ENCODE peak calls at places on chromosome 20, in ten cellular contexts. E is H1; W is mammary epithelial cell; U is CD8-positive, alpha-beta T cell; L is fibroblast of mammary gland; A is epithelial cell of esophagus; B is colonic mucosa; I is left lung; V is AG04450; R is spleen. J is an unnamed sample.

GRCh38 chr20:50610212-50610718 is 81.1 kb downstream of the RIPOR3 start:
- DNase-seq in I (no peak), R (no peak), A (no peak), B (no peak), E (no peak), W (no peak), V (no peak), L (no peak), U (no peak), J (no peak)

GRCh38 chr20:31617432-31618104 is 12.5 kb downstream of the ID1 start:
- DNase-seq in I (no peak), U (no peak), V (no peak), L (no peak), W (no peak), R (no peak), E (no peak), A (no peak), B (no peak), J (no peak)

GRCh38 chr20:4601630-4602296 is 119.9 kb upstream of the PRND start:
- DNase-seq in L (no peak), A (peak), R (no peak), B (no peak), V (no peak), E (no peak), U (no peak), I (no peak), W (peak), J (peak)

GRCh38 chr20:3088031-3088430 is 3.5 kb upstream of the AVP start:
- DNase-seq in B (no peak), W (no peak), L (no peak), V (no peak), A (no peak), E (no peak), R (no peak), I (no peak), U (no peak), J (no peak)

GRCh38 chr20:3741846-3742458 is 9.5 kb downstream of the HSPA12B start:
- DNase-seq in W (no peak), U (no peak), E (no peak), R (no peak), V (no peak), B (no peak), I (no peak), A (no peak), L (no peak), J (no peak)

GRCh38 chr20:57592263-57593092 is 27.7 kb downstream of the ZBP1 start:
- DNase-seq in A (no peak), V (no peak), I (no peak), B (no peak), U (no peak), W (no peak), L (no peak), R (no peak), E (no peak), J (no peak)

GRCh38 chr20:40686434-40686882 is 2.6 kb downstream of the MAFB start:
- DNase-seq in B (no peak), V (no peak), A (no peak), U (no peak), I (no peak), W (no peak), E (no peak), R (no peak), L (no peak), J (no peak)

GRCh38 chr20:42277203-42277602 is 659.0 kb upstream of the CHD6 start:
- DNase-seq in R (no peak), L (no peak), W (no peak), U (no peak), V (no peak), B (no peak), E (no peak), I (no peak), A (no peak), J (no peak)

GRCh38 chr20:6765469-6766058 is 1.9 kb upstream of the BMP2 start:
- DNase-seq in U (no peak), A (peak), L (peak), W (peak), I (no peak), B (no peak), E (no peak), V (peak), R (no peak), J (peak)

GRCh38 chr20:40749985-40750506 is 61.0 kb upstream of the MAFB start:
- DNase-seq in R (no peak), W (no peak), A (no peak), U (no peak), E (no peak), L (peak), B (no peak), I (no peak), V (no peak), J (no peak)

GRCh38 chr20:54172532-54172855 is 1.3 kb downstream of the CYP24A1 start:
- DNase-seq in R (no peak), W (no peak), L (no peak), A (no peak), I (no peak), B (no peak), U (no peak), V (no peak), E (no peak), J (no peak)

GRCh38 chr20:15834857-15835256 is 738.4 kb downstream of the KIF16B start:
- DNase-seq in B (no peak), A (no peak), U (no peak), E (no peak), W (peak), L (no peak), R (no peak), V (no peak), I (no peak), J (no peak)

GRCh38 chr20:10581823-10582222 is 92.0 kb downstream of the JAG1 start:
- DNase-seq in I (no peak), A (peak), W (no peak), B (no peak), R (no peak), V (no peak), U (no peak), E (no peak), L (peak), J (no peak)

GRCh38 chr20:33387177-33387576 is 14.1 kb downstream of the CDK5RAP1 start:
- DNase-seq in E (no peak), A (peak), B (no peak), V (no peak), U (no peak), L (peak), W (peak), I (no peak), R (no peak), J (no peak)

GRCh38 chr20:14709439-14709838 is 372.0 kb upstream of the FLRT3 start:
- DNase-seq in A (no peak), E (no peak), V (no peak), U (no peak), L (no peak), I (no peak), B (no peak), W (no peak), R (no peak), J (no peak)

GRCh38 chr20:32289661-32290431 is 12.4 kb downstream of the KIF3B start:
- DNase-seq in W (no peak), B (peak), U (no peak), R (peak), A (no peak), I (no peak), V (no peak), L (no peak), E (no peak), J (no peak)

GRCh38 chr20:35144694-35145093 is 2.4 kb downstream of the EDEM2 start:
- DNase-seq in I (no peak), A (no peak), L (no peak), U (no peak), V (no peak), B (peak), R (peak), E (no peak), W (no peak), J (no peak)

GRCh38 chr20:57653546-57653900 is 33.3 kb upstream of the ZBP1 start:
- DNase-seq in U (no peak), A (no peak), W (no peak), B (no peak), V (no peak), L (no peak), E (no peak), R (peak), I (peak), J (no peak)

GRCh38 chr20:4064118-4064962 is 49.0 kb upstream of the RNF24 start:
- DNase-seq in E (no peak), I (peak), L (peak), A (peak), B (peak), V (no peak), U (no peak), W (peak), R (peak), J (peak)

GRCh38 chr20:33701629-33702450 is 15.7 kb upstream of the E2F1 start:
- DNase-seq in L (no peak), E (no peak), R (no peak), B (no peak), U (no peak), I (no peak), A (no peak), V (no peak), W (no peak), J (no peak)

GRCh38 chr20:13325033-13325432 is 104.0 kb downstream of the ISM1 start:
- DNase-seq in R (no peak), L (peak), E (peak), U (no peak), I (no peak), V (no peak), W (no peak), A (peak), B (no peak), J (peak)

GRCh38 chr20:9147553-9148024 is 78.7 kb downstream of the PLCB4 start:
- DNase-seq in W (peak), I (no peak), A (peak), L (peak), V (no peak), B (no peak), E (no peak), R (no peak), U (no peak), J (peak)

GRCh38 chr20:12152996-12153395 is 235.3 kb downstream of the BTBD3 start:
- DNase-seq in B (no peak), V (peak), R (no peak), A (peak), I (no peak), W (peak), U (no peak), E (no peak), L (peak), J (peak)

GRCh38 chr20:703426-703825 is 27.8 kb upstream of the SCRT2 start:
- DNase-seq in E (no peak), U (no peak), R (peak), B (no peak), A (no peak), I (no peak), V (no peak), L (no peak), W (no peak), J (no peak)

GRCh38 chr20:1415667-1416468 is 23.0 kb upstream of the FKBP1A start:
- DNase-seq in E (no peak), V (peak), W (peak), I (peak), R (no peak), A (peak), B (no peak), U (no peak), L (peak), J (peak)

GRCh38 chr20:5674176-5674660 is 76.0 kb upstream of the SHLD1 start:
- DNase-seq in B (no peak), V (no peak), U (no peak), W (peak), L (peak), I (no peak), E (no peak), R (no peak), A (peak), J (peak)

GRCh38 chr20:57381596-57382503 is 9.3 kb upstream of the RBM38 start:
- DNase-seq in W (peak), V (peak), R (peak), U (peak), E (no peak), A (peak), L (peak), B (peak), I (peak), J (peak)

GRCh38 chr20:5908981-5909380 is 41.4 kb downstream of the TRMT6 start:
- DNase-seq in B (no peak), R (no peak), E (no peak), W (no peak), I (no peak), A (no peak), V (no peak), U (no peak), L (no peak), J (no peak)

GRCh38 chr20:4812641-4813075 is 90.9 kb downstream of the PRND start:
- DNase-seq in L (no peak), R (peak), U (no peak), W (no peak), E (no peak), I (no peak), V (no peak), A (no peak), B (no peak), J (no peak)

GRCh38 chr20:50438986-50439407 is 71.2 kb upstream of the PTPN1 start:
- DNase-seq in E (no peak), A (peak), V (no peak), L (peak), I (no peak), W (peak), R (no peak), U (no peak), B (no peak), J (peak)

GRCh38 chr20:19460386-19460785 is 247.9 kb downstream of the SLC24A3 start:
- DNase-seq in E (no peak), I (no peak), W (no peak), L (peak), A (no peak), B (no peak), R (no peak), V (no peak), U (no peak), J (peak)

GRCh38 chr20:53089866-53090265 is 117.7 kb downstream of the TSHZ2 start:
- DNase-seq in V (no peak), E (no peak), B (no peak), R (no peak), I (no peak), U (no peak), L (no peak), A (no peak), W (no peak), J (no peak)

GRCh38 chr20:8127553-8128255 is 4.4 kb upstream of the PLCB1 start:
- DNase-seq in W (no peak), I (no peak), V (no peak), E (no peak), B (no peak), U (no peak), R (no peak), A (no peak), L (no peak), J (no peak)

GRCh38 chr20:60060593-60060992 is 102.4 kb downstream of the CDH26 start:
- DNase-seq in A (peak), R (no peak), E (no peak), W (peak), I (peak), L (peak), V (no peak), U (no peak), B (no peak), J (no peak)

GRCh38 chr20:51696304-51697118 is 71.7 kb downstream of the ATP9A start:
- DNase-seq in I (no peak), U (no peak), E (no peak), A (no peak), V (no peak), R (no peak), B (no peak), W (no peak), L (peak), J (peak)

GRCh38 chr20:51703446-51704287 is 64.5 kb downstream of the ATP9A start:
- DNase-seq in V (no peak), B (no peak), A (no peak), R (no peak), E (no peak), W (no peak), I (no peak), U (no peak), L (no peak), J (no peak)

GRCh38 chr20:51698252-51698651 is 69.9 kb downstream of the ATP9A start:
- DNase-seq in E (no peak), L (no peak), A (no peak), R (no peak), W (no peak), B (no peak), U (no peak), I (no peak), V (no peak), J (no peak)

GRCh38 chr20:51697119-51697826 is 70.9 kb downstream of the ATP9A start:
- DNase-seq in B (no peak), W (no peak), R (no peak), V (no peak), U (no peak), L (peak), E (no peak), I (no peak), A (no peak), J (no peak)

DNA sequence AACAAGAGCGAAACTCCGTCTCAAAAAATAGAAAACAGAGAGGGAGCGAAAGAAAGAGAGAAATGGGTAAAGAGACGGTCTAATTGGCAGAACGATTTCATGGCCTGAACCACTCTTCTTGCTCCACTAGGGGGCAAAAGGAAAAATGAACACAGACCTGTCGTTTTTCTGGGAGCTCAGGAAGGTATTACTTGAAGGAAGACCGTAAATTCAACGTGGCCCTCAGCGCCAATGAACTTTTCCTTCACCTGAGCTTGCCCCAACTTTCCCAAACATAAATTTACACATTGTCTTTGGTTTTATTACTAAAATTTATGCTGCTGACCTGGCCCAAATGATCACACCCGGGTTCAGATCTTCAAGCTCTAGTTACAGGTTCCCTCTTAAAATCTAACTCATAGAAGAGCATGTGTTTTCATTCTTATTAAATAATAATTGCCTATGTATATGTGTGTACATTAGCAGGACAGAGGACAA is 67.3 kb downstream of the ATP9A start:
- DNase-seq in W (peak), B (peak), E (no peak), I (no peak), V (no peak), L (peak), U (no peak), R (no peak), A (peak), J (peak)
- TF ChIP-seq CTCF in W (peak), B (peak), E (no peak), I (peak), V (peak), L (peak), U (peak), R (peak), A (peak), J (peak)

DNA sequence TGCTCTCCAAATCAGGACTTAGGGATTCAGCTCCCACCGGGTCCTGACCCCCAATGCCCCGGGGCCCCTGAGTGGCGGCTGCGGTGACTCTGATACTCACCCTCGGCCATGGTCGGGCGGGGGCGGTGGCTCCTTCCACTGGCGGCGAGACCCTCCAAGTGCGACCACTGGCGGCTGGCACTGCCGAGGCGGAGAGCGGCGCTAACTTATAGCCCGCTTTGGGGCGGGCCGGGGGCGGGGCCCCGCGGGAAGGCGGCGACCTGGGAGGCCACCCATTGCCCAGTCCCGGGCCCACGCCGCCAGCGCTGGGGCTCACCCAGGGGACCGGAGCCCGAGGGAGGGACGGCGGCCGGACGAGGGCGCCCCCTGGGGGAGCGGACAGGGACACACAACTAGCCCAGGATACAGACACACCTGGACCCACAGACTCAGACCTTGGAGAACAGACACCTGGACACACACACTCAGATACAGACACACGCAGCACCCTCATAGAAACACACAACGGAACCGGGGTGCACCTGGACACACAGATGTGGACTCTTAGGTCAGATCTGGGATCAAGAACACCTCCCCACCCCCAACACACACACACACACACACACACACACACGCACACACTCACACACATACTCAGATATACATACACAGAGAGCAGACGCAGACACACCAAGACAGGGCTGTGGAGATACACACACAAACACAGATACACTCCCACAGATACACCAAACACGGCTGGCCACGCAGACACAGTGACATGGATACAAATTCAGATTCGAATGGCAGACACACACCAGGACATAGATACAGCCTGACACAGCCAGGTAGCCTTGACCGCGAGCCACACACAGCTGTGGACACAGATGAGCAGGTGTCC is at the start of gene TGM2:
- DNase-seq in L (peak), I (peak), B (peak), E (no peak), A (peak), W (peak), R (peak), U (peak), V (no peak), J (peak)
- H3K4me3 ChIP-seq in L (peak), I (peak), B (peak), E (peak), A (no peak), W (peak), R (peak), U (no peak), V (peak), J (peak)

GRCh38 chr20:63775096-63775978 is 35.8 kb downstream of the SLC2A4RG start:
- DNase-seq in R (no peak), I (no peak), L (peak), B (no peak), U (peak), W (no peak), V (no peak), A (no peak), E (no peak), J (peak)
- TF ChIP-seq CTCF in R (peak), I (peak), L (peak), B (peak), U (peak), W (peak), V (peak), A (peak), E (peak), J (peak)

GRCh38 chr20:38854654-38855066 is 49.2 kb downstream of the PPP1R16B start:
- DNase-seq in L (no peak), R (no peak), U (no peak), V (no peak), W (no peak), B (no peak), A (no peak), I (no peak), E (no peak), J (no peak)
- H3K4me3 ChIP-seq in L (no peak), R (no peak), U (no peak), V (no peak), W (no peak), B (no peak), A (no peak), I (no peak), E (no peak), J (no peak)

GRCh38 chr20:49437057-49437456 is 45.4 kb downstream of the KCNB1 start:
- DNase-seq in I (no peak), W (no peak), E (no peak), R (no peak), B (no peak), L (no peak), V (no peak), A (no peak), U (no peak), J (no peak)

GRCh38 chr20:49432562-49432961 is 49.9 kb downstream of the KCNB1 start:
- DNase-seq in U (no peak), E (no peak), V (no peak), A (no peak), L (no peak), W (no peak), I (no peak), R (no peak), B (no peak), J (no peak)

GRCh38 chr20:49433387-49433786 is 49.1 kb downstream of the KCNB1 start:
- DNase-seq in I (no peak), A (no peak), E (no peak), V (no peak), W (no peak), L (no peak), U (no peak), R (no peak), B (no peak), J (no peak)

GRCh38 chr20:49431345-49431744 is 51.1 kb downstream of the KCNB1 start:
- DNase-seq in V (no peak), A (peak), W (peak), L (no peak), R (no peak), B (no peak), U (no peak), E (no peak), I (no peak), J (no peak)

GRCh38 chr20:49435639-49436038 is 46.8 kb downstream of the KCNB1 start:
- DNase-seq in L (no peak), I (no peak), U (no peak), A (no peak), V (no peak), E (no peak), B (no peak), R (no peak), W (no peak), J (no peak)
- TF ChIP-seq CTCF in L (no peak), I (no peak), U (no peak), A (no peak), V (no peak), E (peak), B (no peak), R (no peak), W (peak), J (no peak)

GRCh38 chr20:23084845-23085355 is 1.2 kb downstream of the CD93 start:
- DNase-seq in I (no peak), B (no peak), R (no peak), W (no peak), A (no peak), L (no peak), U (no peak), E (no peak), V (no peak), J (no peak)
- H3K4me3 ChIP-seq in I (peak), B (peak), R (peak), W (no peak), A (no peak), L (no peak), U (no peak), E (no peak), V (no peak), J (no peak)

GRCh38 chr20:24783631-24784492 is 165.2 kb upstream of the CST7 start:
- DNase-seq in E (no peak), A (no peak), I (peak), V (no peak), B (no peak), R (peak), L (no peak), U (no peak), W (no peak), J (no peak)
- TF ChIP-seq CTCF in E (peak), A (no peak), I (no peak), V (no peak), B (no peak), R (no peak), L (no peak), U (no peak), W (peak), J (peak)

GRCh38 chr20:45469336-45470261 is at the start of gene WFDC2:
- DNase-seq in A (no peak), W (no peak), E (no peak), B (peak), U (no peak), V (no peak), L (no peak), R (no peak), I (peak), J (no peak)
- H3K4me3 ChIP-seq in A (peak), W (peak), E (peak), B (peak), U (peak), V (peak), L (peak), R (peak), I (peak), J (peak)

J was measured in astrocyte of the spinal cord.